ENCODE peak calls at places on chromosome 2, in ten cellular contexts. G, Z, J, P, A, O, B, S, Y and X are unnamed samples.

GRCh38 chr2:61356261-61356957 is 114.5 kb downstream of the USP34 start:
- DNase-seq in G (no peak), Z (no peak), J (no peak), P (peak), A (no peak), O (no peak), B (no peak), S (no peak), Y (no peak), X (peak)

GRCh38 chr2:70935468-70936164 is at the start of gene ATP6V1B1:
- DNase-seq in G (no peak), Z (peak), J (no peak), P (peak), A (no peak), O (peak), B (peak), S (no peak), Y (no peak), X (no peak)

GRCh38 chr2:105576050-105576439 is 168.7 kb upstream of the NCK2 start:
- DNase-seq in G (no peak), Z (no peak), J (no peak), P (no peak), A (no peak), O (peak), B (no peak), S (no peak), Y (no peak), X (no peak)

GRCh38 chr2:226426292-226426736 is 373.3 kb downstream of the IRS1 start:
- DNase-seq in G (no peak), Z (no peak), J (no peak), P (peak), A (no peak), O (no peak), B (no peak), S (no peak), Y (no peak), X (peak)

GRCh38 chr2:235713244-235713643 is 219.4 kb downstream of the AGAP1 start:
- DNase-seq in G (no peak), Z (no peak), J (no peak), P (no peak), A (no peak), O (no peak), B (peak), S (no peak), Y (no peak), X (no peak)

GRCh38 chr2:226578879-226579278 is 220.7 kb downstream of the IRS1 start:
- DNase-seq in G (no peak), Z (no peak), J (no peak), P (peak), A (no peak), O (no peak), B (no peak), S (no peak), Y (no peak), X (peak)

GRCh38 chr2:10276481-10277292 is 26.0 kb upstream of the HPCAL1 start:
- DNase-seq in G (no peak), Z (no peak), J (no peak), P (no peak), A (no peak), O (no peak), B (peak), S (no peak), Y (no peak), X (no peak)

GRCh38 chr2:199312931-199313330 is 144.8 kb downstream of the SATB2 start:
- DNase-seq in G (no peak), Z (no peak), J (no peak), P (no peak), A (no peak), O (no peak), B (no peak), S (no peak), Y (no peak), X (no peak)

GRCh38 chr2:239603411-239604356 is 202.9 kb upstream of the HDAC4 start:
- DNase-seq in G (no peak), Z (no peak), J (no peak), P (no peak), A (no peak), O (peak), B (no peak), S (no peak), Y (no peak), X (no peak)

GRCh38 chr2:134466141-134466540 is 212.3 kb downstream of the MGAT5 start:
- DNase-seq in G (peak), Z (no peak), J (no peak), P (peak), A (no peak), O (peak), B (no peak), S (peak), Y (no peak), X (no peak)

GRCh38 chr2:216362730-216363129 is 9.6 kb downstream of the MARCHF4 start:
- DNase-seq in G (no peak), Z (no peak), J (no peak), P (no peak), A (no peak), O (no peak), B (no peak), S (no peak), Y (no peak), X (peak)